ENCODE peak calls at places on chromosome 22, in four cellular contexts. O is IMR-90, V is neural progenitor cell, Y is brain microvascular endothelial cell. A is an unnamed sample.

GRCh38 chr22:44709881-44710400 is 7.9 kb downstream of the PRR5 start:
- DNase-seq in Y (no peak), V (no peak), O (no peak), A (no peak)

GRCh38 chr22:28051787-28052356 is 132.8 kb upstream of the PITPNB start:
- DNase-seq in V (peak), Y (peak), O (peak), A (peak)

GRCh38 chr22:27195104-27195503 is 537.7 kb downstream of the MIAT start:
- DNase-seq in O (peak), V (no peak), Y (no peak), A (no peak)

GRCh38 chr22:37967637-37968451 is 14.3 kb downstream of the POLR2F start:
- DNase-seq in O (no peak), V (peak), Y (no peak), A (no peak)

GRCh38 chr22:36586852-36587251 is 57.9 kb upstream of the EIF3D start:
- DNase-seq in Y (no peak), O (no peak), V (no peak), A (no peak)

GRCh38 chr22:38844661-38845367 is 986 bp upstream of the NPTXR start:
- DNase-seq in Y (no peak), V (no peak), O (no peak), A (no peak)

GRCh38 chr22:11066458-11067285 is 4461.3 kb upstream of the OR11H1 start:
- DNase-seq in V (no peak), Y (no peak), O (no peak), A (no peak)

GRCh38 chr22:16988257-16988656 is 19.8 kb downstream of the GAB4 start:
- DNase-seq in Y (no peak), O (no peak), V (no peak), A (no peak)

GRCh38 chr22:39527481-39527961 is 5.0 kb downstream of the RPS19BP1 start:
- DNase-seq in O (peak), Y (no peak), V (no peak), A (peak)

GRCh38 chr22:44676441-44677298 is 25.3 kb upstream of the PRR5 start:
- DNase-seq in O (peak), Y (no peak), V (no peak), A (no peak)

GRCh38 chr22:22558972-22559603 is at the start of gene PRAME:
- DNase-seq in V (peak), Y (peak), O (peak), A (no peak)

GRCh38 chr22:25067851-25068421 is 115.4 kb downstream of the KIAA1671 start:
- DNase-seq in Y (no peak), O (no peak), V (no peak), A (no peak)

GRCh38 chr22:27149886-27150529 is 492.6 kb downstream of the MIAT start:
- DNase-seq in O (peak), Y (peak), V (no peak), A (no peak)

GRCh38 chr22:39301108-39301507 is 18.3 kb downstream of the RPL3 start:
- DNase-seq in Y (no peak), O (no peak), V (no peak), A (no peak)

GRCh38 chr22:45686842-45687241 is 15.2 kb downstream of the ATXN10 start:
- DNase-seq in Y (no peak), V (no peak), O (no peak), A (no peak)

GRCh38 chr22:48907591-48907990 is 920.1 kb downstream of the BRD1 start:
- DNase-seq in O (no peak), V (no peak), Y (no peak), A (no peak)

GRCh38 chr22:39236321-39237275 is 8.2 kb downstream of the PDGFB start:
- DNase-seq in V (no peak), Y (peak), O (no peak), A (no peak)

GRCh38 chr22:26172389-26172990 is 3.2 kb downstream of the SEZ6L start:
- DNase-seq in O (peak), Y (peak), V (peak), A (peak)

GRCh38 chr22:23196165-23196564 is 15.9 kb downstream of the BCR start:
- DNase-seq in Y (no peak), V (no peak), O (no peak), A (no peak)

GRCh38 chr22:46833228-46833627 is 70.8 kb downstream of the TBC1D22A start:
- DNase-seq in Y (peak), O (peak), V (peak), A (peak)

GRCh38 chr22:34975721-34976120 is 90.2 kb upstream of the ISX start:
- DNase-seq in V (peak), O (no peak), Y (no peak), A (peak)

GRCh38 chr22:39522567-39523300 is 2.4 kb downstream of the ATF4 start:
- DNase-seq in V (peak), O (peak), Y (no peak), A (peak)

GRCh38 chr22:40499187-40499753 is 128.9 kb downstream of the SGSM3 start:
- DNase-seq in O (peak), V (no peak), Y (peak), A (peak)

GRCh38 chr22:47392054-47392347 is 629.6 kb downstream of the TBC1D22A start:
- DNase-seq in O (no peak), Y (no peak), V (no peak), A (no peak)

GRCh38 chr22:27670701-27671412 is 130.7 kb downstream of the MN1 start:
- DNase-seq in Y (no peak), V (peak), O (no peak), A (no peak)

GRCh38 chr22:37063436-37064420 is 12.2 kb downstream of the KCTD17 start:
- DNase-seq in O (no peak), Y (no peak), V (no peak), A (no peak)

GRCh38 chr22:28594784-28595324 is 84.8 kb downstream of the TTC28 start:
- DNase-seq in V (peak), O (peak), Y (peak), A (peak)

GRCh38 chr22:22032099-22032905 is 49.7 kb upstream of the TOP3B start:
- DNase-seq in V (no peak), Y (no peak), O (no peak), A (no peak)

GRCh38 chr22:21636629-21637218 is 4.2 kb downstream of the CCDC116 start:
- DNase-seq in Y (no peak), V (no peak), O (no peak), A (no peak)

GRCh38 chr22:28231423-28231822 is 312.4 kb upstream of the PITPNB start:
- DNase-seq in O (peak), Y (peak), V (peak), A (no peak)

GRCh38 chr22:25081409-25081824 is 118.2 kb upstream of the CRYBB3 start:
- DNase-seq in O (peak), V (peak), Y (no peak), A (peak)

GRCh38 chr22:22033803-22034468 is 51.3 kb upstream of the TOP3B start:
- DNase-seq in O (no peak), V (no peak), Y (no peak), A (no peak)

GRCh38 chr22:21734540-21735197 is 925 bp downstream of the YPEL1 start:
- DNase-seq in O (no peak), Y (no peak), V (peak), A (no peak)

GRCh38 chr22:44648821-44649566 is 53.0 kb upstream of the PRR5 start:
- DNase-seq in V (no peak), Y (peak), O (peak), A (peak)

GRCh38 chr22:44870021-44870420 is 117.6 kb downstream of the ARHGAP8 start:
- DNase-seq in O (peak), V (peak), Y (no peak), A (peak)

GRCh38 chr22:41915035-41915782 is at the start of gene SHISA8:
- DNase-seq in Y (no peak), O (peak), V (peak), A (no peak)

GRCh38 chr22:41913842-41914534 is 886 bp downstream of the SHISA8 start:
- DNase-seq in O (no peak), V (peak), Y (no peak), A (no peak)

GRCh38 chr22:41913040-41913719 is 1.7 kb downstream of the SHISA8 start:
- DNase-seq in V (no peak), O (no peak), Y (no peak), A (no peak)

GRCh38 chr22:41915783-41916493 is 1.1 kb upstream of the SHISA8 start:
- DNase-seq in Y (no peak), V (peak), O (no peak), A (no peak)

DNA sequence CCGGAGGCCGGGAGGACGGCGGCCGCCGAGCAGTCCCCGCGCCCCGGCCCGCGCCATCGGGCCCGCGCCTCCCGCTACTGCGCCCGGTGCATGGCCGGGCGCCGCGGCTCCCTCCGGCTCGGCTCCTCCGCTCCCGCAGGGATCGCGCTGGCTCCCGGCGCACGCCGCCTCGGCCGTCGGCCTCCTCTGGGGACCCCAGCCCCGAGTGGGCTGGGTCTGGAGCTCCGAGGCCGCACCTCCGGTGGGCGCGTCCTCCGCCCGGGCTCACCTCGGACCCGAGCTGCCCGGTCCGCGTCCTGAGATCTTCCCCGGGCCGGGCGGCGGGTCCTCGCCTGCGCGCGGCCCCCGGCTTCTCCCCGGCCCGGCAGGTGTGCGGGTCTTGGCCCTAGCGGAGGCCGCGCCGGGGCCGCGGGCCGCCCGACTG is 251 bp downstream of the SHISA8 start:
- DNase-seq in Y (no peak), O (no peak), V (peak), A (no peak)
- H3K4me3 ChIP-seq in Y (no peak), O (no peak), V (peak), A (no peak)

GRCh38 chr22:20020533-20021195 is at the start of gene TANGO2:
- DNase-seq in O (peak), V (peak), Y (peak), A (peak)

GRCh38 chr22:20023214-20023613 is 2.3 kb downstream of the TANGO2 start:
- DNase-seq in Y (no peak), V (no peak), O (no peak), A (no peak)

GRCh38 chr22:20024225-20025087 is 3.5 kb downstream of the TANGO2 start:
- DNase-seq in O (no peak), Y (no peak), V (no peak), A (no peak)

GRCh38 chr22:20021196-20022181 is 579 bp downstream of the TANGO2 start:
- DNase-seq in V (peak), Y (no peak), O (peak), A (no peak)

GRCh38 chr22:20022231-20023069 is 1.5 kb downstream of the TANGO2 start:
- DNase-seq in V (no peak), O (no peak), Y (no peak), A (no peak)
- H3K4me3 ChIP-seq in V (no peak), O (peak), Y (peak), A (no peak)

GRCh38 chr22:32842486-32842885 is 41.0 kb downstream of the TIMP3 start:
- DNase-seq in V (no peak), Y (no peak), O (peak), A (no peak)

GRCh38 chr22:32837803-32838202 is 36.3 kb downstream of the TIMP3 start:
- DNase-seq in Y (no peak), O (no peak), V (no peak), A (no peak)

GRCh38 chr22:32841175-32841574 is 39.7 kb downstream of the TIMP3 start:
- DNase-seq in O (no peak), Y (no peak), V (no peak), A (no peak)

GRCh38 chr22:32837142-32837541 is 35.6 kb downstream of the TIMP3 start:
- DNase-seq in O (no peak), Y (no peak), V (no peak), A (no peak)

DNA sequence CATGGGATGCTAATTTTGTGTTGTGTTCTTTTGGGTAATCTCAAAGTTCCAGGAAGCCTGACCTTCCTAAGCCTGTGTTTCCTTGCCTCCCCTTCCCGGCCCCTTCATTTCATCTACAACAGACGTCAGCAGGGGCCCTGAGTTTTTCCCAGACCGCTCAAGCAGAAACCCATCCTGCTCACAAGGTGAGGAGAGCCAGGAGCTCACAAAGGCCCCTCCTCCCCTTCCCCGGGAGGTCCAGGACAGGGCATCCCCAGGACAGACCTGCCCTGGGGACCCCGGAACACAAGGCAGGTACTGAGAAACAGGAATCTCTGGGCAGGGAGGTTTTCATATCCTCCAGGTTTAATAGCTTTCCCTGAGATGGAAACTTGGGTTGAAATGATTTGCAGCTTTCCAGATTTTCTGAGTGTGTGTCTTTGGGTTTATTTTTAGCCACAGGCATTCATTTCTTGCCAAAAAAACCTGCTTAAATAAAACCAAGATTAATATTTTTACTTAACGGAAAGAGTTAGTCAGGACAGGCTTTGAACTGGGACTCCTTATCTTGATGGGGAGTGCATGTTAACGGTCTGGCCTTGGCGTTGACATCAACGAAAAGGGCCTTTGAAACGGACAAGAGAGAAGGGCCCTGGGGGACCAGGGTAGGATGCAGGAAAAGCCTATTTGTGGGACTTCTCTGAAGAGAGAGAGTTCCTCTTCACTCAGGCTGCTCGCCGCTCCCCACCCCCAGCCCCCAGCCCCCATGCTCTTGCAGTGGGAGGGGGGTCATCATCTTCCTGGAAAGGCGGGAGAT is 38.5 kb downstream of the TIMP3 start:
- DNase-seq in V (peak), O (peak), Y (peak), A (no peak)
- H3K4me3 ChIP-seq in V (no peak), O (no peak), Y (no peak), A (no peak)

GRCh38 chr22:50117168-50117762 is 27.5 kb downstream of the MOV10L1 start:
- DNase-seq in V (no peak), Y (no peak), O (no peak), A (no peak)

GRCh38 chr22:50118557-50119168 is 28.9 kb downstream of the MOV10L1 start:
- DNase-seq in V (no peak), Y (peak), O (peak), A (peak)

GRCh38 chr22:50114221-50114981 is 24.6 kb downstream of the MOV10L1 start:
- DNase-seq in O (peak), Y (peak), V (peak), A (peak)

GRCh38 chr22:50118129-50118528 is 28.3 kb downstream of the MOV10L1 start:
- DNase-seq in O (peak), Y (no peak), V (no peak), A (no peak)

GRCh38 chr22:50115693-50116092 is 25.9 kb downstream of the MOV10L1 start:
- DNase-seq in V (no peak), O (peak), Y (no peak), A (no peak)
- H3K4me3 ChIP-seq in V (no peak), O (no peak), Y (no peak), A (no peak)

GRCh38 chr22:31520036-31520435 is 23.7 kb downstream of the SFI1 start:
- DNase-seq in O (no peak), Y (no peak), V (no peak), A (no peak)
- H3K4me3 ChIP-seq in O (no peak), Y (no peak), V (no peak), A (no peak)